ENCODE peak calls at places on chromosome 18, in four cellular contexts. One of them, this sample, is unnamed.
A peak's percentile ranks its signal among the peaks of the same experiment; 100 is the strongest.

GRCh38 chr18:52319423-52319822 is 20.6 kb upstream of the DCC start:
- DNase-seq in H1: no peak
- DNase-seq in HepG2: no peak
- DNase-seq in K562: no peak
- DNase-seq in this sample: no peak

GRCh38 chr18:70363861-70364260 is 75.0 kb downstream of the SOCS6 start:
- DNase-seq in K562: no peak
- DNase-seq in H1: no peak
- DNase-seq in HepG2: peak; percentile 48
- DNase-seq in this sample: peak; percentile 77

GRCh38 chr18:23397907-23398306 is 55.2 kb upstream of the RIOK3 start:
- DNase-seq in HepG2: no peak
- DNase-seq in K562: no peak
- DNase-seq in H1: no peak
- DNase-seq in this sample: no peak

GRCh38 chr18:285817-286216 is 18.0 kb upstream of the THOC1 start:
- DNase-seq in H1: no peak
- DNase-seq in K562: no peak
- DNase-seq in HepG2: no peak
- DNase-seq in this sample: no peak

GRCh38 chr18:2442006-2442405 is 129.3 kb downstream of the METTL4 start:
- DNase-seq in H1: no peak
- DNase-seq in K562: no peak
- DNase-seq in HepG2: no peak
- DNase-seq in this sample: no peak

GRCh38 chr18:75407468-75408437 is 19.8 kb downstream of the SMIM21 start:
- DNase-seq in H1: no peak
- DNase-seq in K562: no peak
- DNase-seq in HepG2: no peak
- DNase-seq in this sample: no peak

GRCh38 chr18:26091047-26091630 is 726 bp upstream of the SS18 start:
- DNase-seq in H1: no peak
- DNase-seq in HepG2: peak; percentile 54
- DNase-seq in K562: no peak
- DNase-seq in this sample: peak; percentile 50

GRCh38 chr18:54043484-54044256 is 180.8 kb downstream of the MBD2 start:
- DNase-seq in K562: no peak
- DNase-seq in HepG2: no peak
- DNase-seq in H1: no peak
- DNase-seq in this sample: no peak

GRCh38 chr18:74294526-74294925 is 2.8 kb upstream of the CYB5A start:
- DNase-seq in HepG2: no peak
- DNase-seq in H1: no peak
- DNase-seq in K562: no peak
- DNase-seq in this sample: no peak

GRCh38 chr18:67517224-67517765 is 775 bp upstream of the DSEL start:
- DNase-seq in HepG2: no peak
- DNase-seq in H1: no peak
- DNase-seq in K562: no peak
- DNase-seq in this sample: no peak

GRCh38 chr18:23725827-23726661 is 36.8 kb downstream of the LAMA3 start:
- DNase-seq in H1: no peak
- DNase-seq in K562: no peak
- DNase-seq in HepG2: no peak
- DNase-seq in this sample: no peak

GRCh38 chr18:37380546-37381110 is 185.0 kb downstream of the CELF4 start:
- DNase-seq in H1: no peak
- DNase-seq in HepG2: no peak
- DNase-seq in K562: no peak
- DNase-seq in this sample: no peak

GRCh38 chr18:67864677-67865340 is 348.3 kb upstream of the DSEL start:
- DNase-seq in HepG2: no peak
- DNase-seq in K562: no peak
- DNase-seq in H1: no peak
- DNase-seq in this sample: no peak

GRCh38 chr18:9708882-9709877 is 1.1 kb downstream of the RAB31 start:
- DNase-seq in HepG2: no peak
- DNase-seq in H1: no peak
- DNase-seq in K562: peak; percentile 44
- DNase-seq in this sample: no peak

GRCh38 chr18:42670860-42671259 is 444.6 kb downstream of the RIT2 start:
- DNase-seq in H1: no peak
- DNase-seq in K562: no peak
- DNase-seq in HepG2: no peak
- DNase-seq in this sample: no peak

GRCh38 chr18:78192044-78192443 is 787.6 kb upstream of the SALL3 start:
- DNase-seq in HepG2: no peak
- DNase-seq in K562: no peak
- DNase-seq in H1: no peak
- DNase-seq in this sample: no peak

GRCh38 chr18:30689216-30689615 is 353.3 kb downstream of the DSC3 start:
- DNase-seq in K562: no peak
- DNase-seq in HepG2: no peak
- DNase-seq in H1: no peak
- DNase-seq in this sample: no peak
- H3K4me3 ChIP-seq in K562: no peak overlapping the region
- H3K4me3 ChIP-seq in HepG2: no peak overlapping the region
- H3K4me3 ChIP-seq in H1: no peak overlapping the region
- H3K4me3 ChIP-seq in this sample: no peak overlapping the region

GRCh38 chr18:79508565-79509535 is 113.1 kb downstream of the NFATC1 start:
- DNase-seq in K562: no peak
- DNase-seq in HepG2: no peak
- DNase-seq in H1: no peak
- DNase-seq in this sample: no peak

GRCh38 chr18:79509536-79509930 is 113.8 kb downstream of the NFATC1 start:
- DNase-seq in H1: no peak
- DNase-seq in HepG2: no peak
- DNase-seq in K562: no peak
- DNase-seq in this sample: no peak

GRCh38 chr18:79506191-79507075 is 110.7 kb downstream of the NFATC1 start:
- DNase-seq in HepG2: no peak
- DNase-seq in K562: no peak
- DNase-seq in H1: no peak
- DNase-seq in this sample: no peak

GRCh38 chr18:79507546-79508480 is 112.1 kb downstream of the NFATC1 start:
- DNase-seq in K562: peak; percentile 9
- DNase-seq in HepG2: no peak
- DNase-seq in H1: no peak
- DNase-seq in this sample: no peak

DNA sequence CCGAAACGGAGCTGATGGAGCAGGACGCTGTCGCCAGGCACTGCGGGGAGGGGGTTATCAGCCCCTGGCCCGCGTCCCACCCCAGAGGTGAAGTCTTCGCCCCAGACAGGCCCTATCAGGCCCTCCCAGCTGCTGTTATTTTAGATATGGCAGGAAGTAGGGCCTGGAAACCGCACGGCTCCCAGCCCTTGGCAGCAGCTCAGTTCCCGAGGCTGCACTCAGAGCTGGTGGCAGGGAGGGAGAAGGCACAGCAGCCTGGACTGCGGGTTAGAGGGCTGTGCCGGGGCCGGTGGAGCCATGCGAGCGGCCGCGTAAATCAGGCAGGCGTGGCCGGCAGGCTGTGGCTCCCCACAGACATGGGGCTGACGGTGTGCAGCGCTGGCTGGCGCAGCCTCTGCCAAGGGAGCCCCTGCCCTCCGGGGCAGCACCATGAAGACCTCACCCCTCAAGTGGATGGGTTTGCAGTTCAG is 111.4 kb downstream of the NFATC1 start:
- DNase-seq in HepG2: no peak
- DNase-seq in H1: no peak
- DNase-seq in K562: peak; percentile 71
- DNase-seq in this sample: no peak
- TF ChIP-seq RNF2 in HepG2: no peak
- TF ChIP-seq RNF2 in H1: no peak
- TF ChIP-seq RNF2 in K562: peak; percentile 91
- TF ChIP-seq RNF2 in this sample: no peak

GRCh38 chr18:58254873-58255511 is 211.0 kb downstream of the NEDD4L start:
- DNase-seq in HepG2: no peak
- DNase-seq in K562: no peak
- DNase-seq in H1: peak; percentile 66
- DNase-seq in this sample: no peak

GRCh38 chr18:58257461-58257860 is 213.4 kb downstream of the NEDD4L start:
- DNase-seq in K562: peak; percentile 14
- DNase-seq in H1: no peak
- DNase-seq in HepG2: no peak
- DNase-seq in this sample: no peak

GRCh38 chr18:58253871-58254270 is 209.8 kb downstream of the NEDD4L start:
- DNase-seq in K562: no peak
- DNase-seq in HepG2: no peak
- DNase-seq in H1: no peak
- DNase-seq in this sample: no peak

GRCh38 chr18:58256316-58257080 is 212.5 kb downstream of the NEDD4L start:
- DNase-seq in H1: no peak
- DNase-seq in K562: no peak
- DNase-seq in HepG2: no peak
- DNase-seq in this sample: no peak

GRCh38 chr18:58255701-58256311 is 211.8 kb downstream of the NEDD4L start:
- DNase-seq in H1: no peak
- DNase-seq in HepG2: no peak
- DNase-seq in K562: no peak
- DNase-seq in this sample: no peak
- H3K4me3 ChIP-seq in H1: no peak overlapping the region
- H3K4me3 ChIP-seq in HepG2: no peak overlapping the region
- H3K4me3 ChIP-seq in K562: no peak overlapping the region
- H3K4me3 ChIP-seq in this sample: no peak overlapping the region

DNA sequence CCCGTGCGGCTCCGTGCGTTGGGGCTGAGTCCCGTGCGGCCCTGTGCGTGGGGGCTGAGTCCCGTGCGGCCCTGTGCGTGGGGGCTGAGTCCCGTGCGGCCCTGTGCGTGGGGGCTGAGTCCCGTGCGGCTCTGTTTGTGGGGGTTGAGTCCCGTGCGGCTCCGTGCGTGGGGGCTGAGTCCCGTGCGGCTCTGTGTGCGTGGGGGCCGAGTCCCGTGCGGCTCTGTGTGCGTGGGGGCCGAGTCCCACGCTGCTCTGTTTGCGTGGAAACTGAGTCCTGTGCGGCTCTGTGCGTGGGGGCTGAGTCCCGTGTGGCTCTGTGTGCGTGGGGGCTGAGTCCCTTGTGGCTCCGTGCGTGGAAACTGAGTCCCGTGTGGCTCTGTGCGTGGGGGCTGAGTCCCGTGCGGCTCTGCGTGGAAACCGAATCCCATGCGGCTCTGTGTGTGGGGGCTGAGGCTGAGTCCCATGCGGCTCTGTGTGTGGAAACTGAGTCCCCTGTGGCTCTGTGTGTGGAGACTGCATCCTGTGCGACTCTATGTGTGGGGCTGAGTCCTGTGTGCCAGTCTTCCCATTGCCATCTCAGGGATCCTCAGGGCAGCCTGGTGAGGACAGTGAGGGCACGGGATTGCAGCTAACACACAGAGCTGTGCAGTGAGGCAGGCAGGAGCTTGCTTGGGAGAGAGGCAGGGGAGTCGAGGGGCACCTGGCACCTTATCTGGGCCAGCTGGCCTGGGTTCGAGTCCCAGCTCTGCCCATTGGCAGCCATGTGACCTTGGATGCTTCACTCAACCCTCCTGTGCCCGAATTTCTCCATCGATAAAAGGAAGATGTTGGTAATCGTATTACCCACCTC is 44.5 kb downstream of the LDLRAD4 start:
- DNase-seq in HepG2: no peak
- DNase-seq in K562: no peak
- DNase-seq in H1: no peak
- DNase-seq in this sample: no peak
- TF ChIP-seq RNF2 in HepG2: no peak
- TF ChIP-seq RNF2 in K562: no peak
- TF ChIP-seq RNF2 in H1: no peak
- TF ChIP-seq RNF2 in this sample: no peak

DNA sequence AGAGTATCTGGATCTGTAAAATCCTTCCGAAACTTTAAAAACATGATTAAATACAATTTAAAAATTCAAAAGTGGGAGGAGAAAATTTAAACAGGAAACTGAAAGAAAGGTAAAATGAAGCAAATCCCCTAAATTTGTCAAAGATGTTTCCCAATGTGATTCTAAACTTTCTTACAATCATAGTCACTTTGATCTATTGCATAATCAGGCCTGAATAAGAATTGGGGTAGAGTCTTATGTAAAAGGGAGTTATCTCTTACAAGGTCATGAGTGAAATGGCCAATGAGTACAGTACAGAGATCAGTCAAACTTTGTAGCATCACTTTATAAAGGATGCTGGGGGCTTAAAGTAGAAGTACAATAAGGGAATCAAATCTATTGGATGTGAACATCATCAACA is 1657.7 kb upstream of the CELF4 start:
- DNase-seq in HepG2: no peak
- DNase-seq in H1: no peak
- DNase-seq in K562: no peak
- DNase-seq in this sample: no peak
- H3K4me3 ChIP-seq in HepG2: no peak overlapping the region
- H3K4me3 ChIP-seq in H1: no peak overlapping the region
- H3K4me3 ChIP-seq in K562: no peak overlapping the region
- H3K4me3 ChIP-seq in this sample: no peak overlapping the region

GRCh38 chr18:44763327-44763726 is 82.6 kb downstream of the SETBP1 start:
- DNase-seq in HepG2: no peak
- DNase-seq in H1: no peak
- DNase-seq in K562: no peak
- DNase-seq in this sample: no peak

GRCh38 chr18:44758821-44759624 is 78.3 kb downstream of the SETBP1 start:
- DNase-seq in K562: no peak
- DNase-seq in HepG2: no peak
- DNase-seq in H1: no peak
- DNase-seq in this sample: no peak

GRCh38 chr18:44764863-44765262 is 84.2 kb downstream of the SETBP1 start:
- DNase-seq in HepG2: no peak
- DNase-seq in H1: no peak
- DNase-seq in K562: no peak
- DNase-seq in this sample: no peak

GRCh38 chr18:44759925-44760342 is 79.2 kb downstream of the SETBP1 start:
- DNase-seq in HepG2: no peak
- DNase-seq in H1: no peak
- DNase-seq in K562: no peak
- DNase-seq in this sample: no peak

DNA sequence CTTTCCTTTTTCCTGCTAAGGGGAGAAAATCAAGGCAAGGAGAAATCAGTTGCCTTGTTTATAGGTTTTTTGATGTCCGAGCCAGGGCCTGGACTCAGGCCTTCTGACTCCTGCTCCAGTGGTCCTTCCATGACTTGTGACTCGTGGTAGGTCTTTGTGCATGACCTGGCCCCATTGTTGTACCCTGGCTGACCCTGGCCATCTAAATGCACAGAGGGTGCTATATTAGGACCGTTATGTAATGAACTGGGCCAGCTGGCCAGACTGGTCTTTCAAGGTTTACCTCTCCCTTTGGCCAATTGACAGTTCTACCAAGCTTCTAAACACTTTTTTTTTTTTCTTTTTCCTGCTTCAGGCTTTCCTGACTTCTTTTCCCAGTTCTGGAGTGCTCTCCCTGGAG is 81.1 kb downstream of the SETBP1 start:
- DNase-seq in HepG2: no peak
- DNase-seq in H1: no peak
- DNase-seq in K562: no peak
- DNase-seq in this sample: no peak
- TF ChIP-seq RNF2 in HepG2: no peak
- TF ChIP-seq RNF2 in H1: no peak
- TF ChIP-seq RNF2 in K562: no peak
- TF ChIP-seq RNF2 in this sample: no peak